ENCODE peak calls at places on chromosomes 2 and 18, in six cellular contexts. B is choroid plexus epithelial cell, M is GM13976, W is body of pancreas, E is iPS-NIHi11, X is NT2/D1. I is an unnamed sample.
A peak's percentile ranks its signal among the peaks of the same experiment; 100 is the strongest.

GRCh38 chr2:128346291-128346690 is 27.6 kb upstream of the HS6ST1 start:
- DNase-seq in M (no peak), E (no peak), W (no peak), X (no peak), B (no peak), I (no peak)

GRCh38 chr18:47773931-47774330 is 156.5 kb downstream of the SMAD2 start:
- DNase-seq in W (no peak), B (no peak), M (no peak), E (no peak), X (no peak), I (no peak)

GRCh38 chr2:171553858-171554257 is 31.6 kb downstream of the CYBRD1 start:
- DNase-seq in M (no peak), E (no peak), W (no peak), X (no peak), B (peak; percentile 49), I (peak; percentile 79)

GRCh38 chr2:235996419-235996818 is 171.8 kb downstream of the GBX2 start:
- DNase-seq in E (no peak), X (no peak), W (no peak), B (no peak), M (no peak), I (no peak)

GRCh38 chr18:2826581-2826980 is 20.2 kb upstream of the EMILIN2 start:
- DNase-seq in X (no peak), W (no peak), M (no peak), B (peak; percentile 62), E (peak; percentile 15), I (peak; percentile 89)

GRCh38 chr2:7083580-7084509 is 166.6 kb downstream of the RNF144A start:
- DNase-seq in B (peak; percentile 72), X (peak; percentile 49), W (no peak), E (peak; percentile 41), M (no peak), I (peak; percentile 35)

GRCh38 chr2:31729442-31730092 is 148.8 kb upstream of the SRD5A2 start:
- DNase-seq in M (peak; percentile 30), X (peak; percentile 40), B (peak; percentile 55), W (no peak), E (peak; percentile 72), I (peak; percentile 5)

GRCh38 chr2:205079173-205079572 is 533.9 kb downstream of the PARD3B start:
- DNase-seq in X (no peak), M (no peak), B (no peak), E (no peak), W (no peak), I (no peak)

I was measured in fibroblast of villous mesenchyme.